ENCODE peak calls at places on chromosome 9, in six cellular contexts. E is psoas muscle, F is iPS DF 6.9, P is aorta, O is colonic mucosa, B is stomach. R is an unnamed sample. For H3K9me3, the result is how much of the 10 kb centered on the place peaks cover.

GRCh38 chr9:14779566-14780022 is 57.1 kb upstream of the CER1 start:
- DNase-seq in F (no peak), B (no peak), E (peak), P (no peak), O (no peak), R (no peak)

GRCh38 chr9:135463140-135463539 is 16.4 kb upstream of the PPP1R26 start:
- DNase-seq in O (no peak), F (no peak), B (no peak), E (no peak), P (no peak), R (no peak)

GRCh38 chr9:69633716-69634115 is 38.5 kb downstream of the APBA1 start:
- DNase-seq in O (no peak), E (no peak), P (no peak), F (no peak), B (no peak), R (no peak)

GRCh38 chr9:128361296-128361980 is 9.7 kb upstream of the URM1 start:
- DNase-seq in O (peak), E (no peak), B (no peak), P (no peak), F (no peak), R (no peak)

GRCh38 chr9:86035827-86036440 is 63.4 kb downstream of the GOLM1 start:
- DNase-seq in O (no peak), P (no peak), E (no peak), F (no peak), B (no peak), R (no peak)

GRCh38 chr9:36039121-36039520 is 2.4 kb downstream of the RECK start:
- DNase-seq in O (no peak), E (no peak), F (no peak), P (no peak), B (no peak), R (no peak)

GRCh38 chr9:86557063-86557766 is 203.0 kb upstream of the TUT7 start:
- DNase-seq in E (peak), P (no peak), F (no peak), O (no peak), B (no peak), R (no peak)

GRCh38 chr9:126724226-126724625 is 80.6 kb upstream of the ZBTB43 start:
- DNase-seq in B (no peak), E (no peak), P (no peak), O (no peak), F (no peak), R (no peak)

GRCh38 chr9:81632599-81632998 is 56.7 kb downstream of the TLE1 start:
- DNase-seq in O (no peak), B (no peak), P (no peak), E (no peak), F (no peak), R (no peak)

GRCh38 chr9:130918102-130918869 is 20.8 kb downstream of the FIBCD1 start:
- DNase-seq in P (no peak), E (no peak), O (no peak), F (no peak), B (no peak), R (no peak)

GRCh38 chr9:76887003-76887821 is 18.7 kb downstream of the PRUNE2 start:
- DNase-seq in O (no peak), P (no peak), B (no peak), E (no peak), F (no peak), R (peak)

GRCh38 chr9:20685769-20686168 is 1.7 kb downstream of the FOCAD start:
- DNase-seq in O (no peak), P (no peak), B (no peak), F (no peak), E (no peak), R (no peak)

GRCh38 chr9:75464726-75465125 is 376.4 kb downstream of the OSTF1 start:
- DNase-seq in F (no peak), B (no peak), O (no peak), E (no peak), P (no peak), R (no peak)

GRCh38 chr9:130539473-130540223 is 39.7 kb upstream of the FUBP3 start:
- DNase-seq in F (no peak), P (peak), E (peak), B (no peak), O (peak), R (no peak)

GRCh38 chr9:134707031-134707680 is 65.6 kb downstream of the COL5A1 start:
- DNase-seq in E (peak), P (peak), F (no peak), B (peak), O (peak), R (no peak)

DNA sequence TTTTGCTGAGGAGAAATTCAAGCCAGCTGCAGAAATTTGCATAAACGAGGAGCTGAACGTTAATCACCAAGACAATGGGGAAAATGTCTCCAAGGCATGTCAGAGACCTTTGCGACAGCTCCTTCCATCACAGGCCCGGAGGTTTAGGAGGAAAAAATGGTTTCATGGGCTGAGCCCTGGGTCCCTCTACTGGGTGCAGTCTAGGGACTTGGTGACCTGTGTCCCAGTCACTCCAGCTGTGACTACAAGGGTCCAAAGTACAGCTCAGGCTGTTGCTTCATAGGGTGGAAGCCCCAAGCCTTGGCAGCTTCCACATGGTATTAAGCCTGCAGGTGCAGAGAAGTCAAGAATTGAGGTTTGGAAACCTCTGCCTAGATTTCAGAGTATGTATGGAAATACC is 207.5 kb downstream of the DENND1A start:
- DNase-seq in F (no peak), B (no peak), P (no peak), E (no peak), O (no peak), R (no peak)
- H3K9me3 ChIP-seq in F (under half), B (under half), P (under half), E (under half), O (under half), R (under half)

GRCh38 chr9:26054600-26055516 is 376.6 kb upstream of the TUSC1 start:
- DNase-seq in P (no peak), E (no peak), F (no peak), B (no peak), O (no peak), R (no peak)
- H3K9me3 ChIP-seq in P (under half), E (under half), F (under half), B (under half), O (under half), R (under half)

GRCh38 chr9:2787065-2787464 is 56.8 kb downstream of the PUM3 start:
- DNase-seq in F (no peak), B (no peak), P (no peak), E (no peak), O (no peak), R (no peak)
- H3K9me3 ChIP-seq in F (under half), B (under half), P (under half), E (under half), O (under half), R (under half)

GRCh38 chr9:13387668-13388124 is 108.2 kb upstream of the MPDZ start:
- DNase-seq in F (no peak), P (no peak), B (no peak), O (no peak), E (no peak), R (no peak)
- H3K9me3 ChIP-seq in F (under half), P (under half), B (under half), O (under half), E (under half), R (under half)

GRCh38 chr9:40913928-40914673 is 214.4 kb downstream of the FOXD4L6 start:
- DNase-seq in P (no peak), F (no peak), E (no peak), O (no peak), B (no peak), R (no peak)

GRCh38 chr9:40913096-40913719 is 215.3 kb downstream of the FOXD4L6 start:
- DNase-seq in F (no peak), B (no peak), O (no peak), P (no peak), E (no peak), R (no peak)

GRCh38 chr9:40909821-40910220 is 218.7 kb downstream of the FOXD4L6 start:
- DNase-seq in B (no peak), F (no peak), O (no peak), P (no peak), E (no peak), R (no peak)

GRCh38 chr9:40911647-40912046 is 216.8 kb downstream of the FOXD4L6 start:
- DNase-seq in E (no peak), P (no peak), B (no peak), O (no peak), F (no peak), R (no peak)

DNA sequence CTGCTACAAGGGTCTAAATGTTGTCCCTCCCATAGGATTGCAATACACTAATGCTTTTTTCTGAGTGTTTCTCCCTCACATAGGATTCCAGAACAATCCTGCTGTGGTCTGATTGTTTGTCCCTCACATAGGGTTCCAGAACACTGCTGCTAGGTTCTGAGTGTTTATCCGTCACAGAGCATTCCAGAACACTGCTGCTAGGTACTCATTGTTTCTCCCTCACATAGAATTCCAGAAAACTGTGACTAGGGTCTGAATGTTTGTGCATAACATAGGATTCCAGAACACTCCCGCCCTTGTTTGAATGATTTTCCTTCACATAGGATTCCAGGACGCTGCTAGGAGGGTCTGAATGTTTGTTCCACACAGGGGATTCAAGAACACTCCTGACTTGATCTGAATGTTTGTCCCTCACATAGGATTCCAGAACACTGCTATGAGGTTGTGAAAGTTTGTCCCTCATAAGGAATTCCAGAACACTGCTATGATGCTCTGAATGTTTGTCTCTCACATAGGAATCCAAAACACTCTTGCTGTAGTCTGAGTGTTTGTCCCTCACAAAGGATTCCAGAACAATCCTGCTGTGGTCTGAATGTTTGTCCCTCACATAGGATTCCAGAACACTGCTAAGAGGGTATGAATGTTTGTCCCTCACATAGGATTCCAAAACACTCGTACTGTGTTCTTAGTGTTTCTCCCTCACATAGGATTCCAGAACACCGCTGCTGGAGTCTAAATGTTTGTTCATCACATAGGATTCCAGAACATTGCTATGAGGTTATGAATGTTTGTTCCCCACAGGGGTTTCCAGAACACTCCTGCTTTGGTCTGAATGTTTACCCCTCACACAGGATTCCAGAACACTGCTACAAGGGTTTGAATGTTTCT is 213.5 kb downstream of the FOXD4L6 start:
- DNase-seq in E (no peak), O (no peak), P (no peak), B (no peak), F (no peak), R (no peak)
- H3K9me3 ChIP-seq in E (half or more), O (under half), P (under half), B (half or more), F (under half), R (half or more)

DNA sequence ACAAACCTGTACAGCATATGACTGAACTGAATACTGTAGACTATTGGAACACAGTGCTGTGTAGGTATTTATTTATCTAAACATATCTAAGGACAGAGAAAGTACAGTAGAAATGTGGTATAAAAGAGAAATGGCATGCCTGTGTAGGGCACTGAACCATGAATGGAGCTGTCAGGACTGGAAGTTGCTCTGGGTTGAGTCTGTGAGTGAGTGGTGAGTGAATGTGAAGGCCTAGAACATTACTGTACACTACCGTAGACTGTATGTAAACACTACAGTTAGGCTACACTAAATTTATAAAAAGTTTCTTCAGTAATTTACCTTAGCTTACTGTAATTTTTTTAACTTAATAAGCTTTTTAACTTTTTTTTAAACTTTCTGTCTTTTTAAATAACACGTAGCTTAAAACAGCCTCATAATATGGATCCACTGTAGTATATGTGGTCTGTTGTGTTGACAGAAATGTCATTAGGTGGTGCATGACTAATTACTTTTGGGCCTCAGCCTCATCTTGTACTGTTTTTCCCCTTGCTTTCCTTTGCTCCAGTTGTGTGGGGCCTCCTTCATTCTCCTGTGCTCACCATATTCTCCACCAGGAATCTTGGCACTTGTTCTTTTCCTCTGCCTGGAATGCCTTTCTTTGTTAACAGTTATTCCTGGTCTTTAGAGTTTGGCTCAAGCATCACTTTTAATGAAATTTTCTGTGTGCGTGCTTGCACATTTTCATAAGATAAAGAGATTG is 8.8 kb downstream of the SPIN1 start:
- DNase-seq in B (no peak), E (no peak), F (no peak), P (no peak), O (no peak), R (no peak)
- H3K9me3 ChIP-seq in B (under half), E (under half), F (under half), P (under half), O (under half), R (under half)

GRCh38 chr9:5643005-5643624 is 14.2 kb downstream of the RIC1 start:
- DNase-seq in O (no peak), B (no peak), F (no peak), E (no peak), P (no peak), R (no peak)
- H3K9me3 ChIP-seq in O (under half), B (under half), F (under half), E (under half), P (under half), R (under half)